ENCODE peak calls at places on chromosomes 2 and 18, in four cellular contexts. One of them, this sample, is unnamed.

GRCh38 chr2:101328474-101329007 is 20.0 kb upstream of the RNF149 start:
- DNase-seq in amygdala: no peak
- DNase-seq in activated T-helper 9 cell treated with anti-CD3 and anti-CD28 coated beads, Interleukin-2, amount 50 U/mL, for 16 hours: no peak
- DNase-seq in kidney: no peak
- DNase-seq in this sample: no peak

GRCh38 chr2:73290049-73290839 is 3.1 kb downstream of the EGR4 start:
- DNase-seq in activated T-helper 9 cell treated with anti-CD3 and anti-CD28 coated beads, Interleukin-2, amount 50 U/mL, for 16 hours: no peak
- DNase-seq in amygdala: no peak
- DNase-seq in kidney: no peak
- DNase-seq in this sample: no peak

GRCh38 chr2:156115338-156115737 is 217.2 kb downstream of the NR4A2 start:
- DNase-seq in activated T-helper 9 cell treated with anti-CD3 and anti-CD28 coated beads, Interleukin-2, amount 50 U/mL, for 16 hours: no peak
- DNase-seq in kidney: no peak
- DNase-seq in amygdala: no peak
- DNase-seq in this sample: no peak

GRCh38 chr2:64454316-64455030 is 511 bp downstream of the LGALSL start:
- DNase-seq in activated T-helper 9 cell treated with anti-CD3 and anti-CD28 coated beads, Interleukin-2, amount 50 U/mL, for 16 hours: peak
- DNase-seq in kidney: peak
- DNase-seq in amygdala: no peak
- DNase-seq in this sample: peak

GRCh38 chr2:11744631-11745394 is 1.6 kb upstream of the LPIN1 start:
- DNase-seq in kidney: peak
- DNase-seq in activated T-helper 9 cell treated with anti-CD3 and anti-CD28 coated beads, Interleukin-2, amount 50 U/mL, for 16 hours: no peak
- DNase-seq in amygdala: no peak
- DNase-seq in this sample: no peak

GRCh38 chr18:5519448-5520362 is 24.1 kb downstream of the EPB41L3 start:
- DNase-seq in amygdala: no peak
- DNase-seq in kidney: no peak
- DNase-seq in activated T-helper 9 cell treated with anti-CD3 and anti-CD28 coated beads, Interleukin-2, amount 50 U/mL, for 16 hours: no peak
- DNase-seq in this sample: no peak

GRCh38 chr18:63111549-63112402 is 207.8 kb downstream of the BCL2 start:
- DNase-seq in activated T-helper 9 cell treated with anti-CD3 and anti-CD28 coated beads, Interleukin-2, amount 50 U/mL, for 16 hours: no peak
- DNase-seq in kidney: no peak
- DNase-seq in amygdala: no peak
- DNase-seq in this sample: no peak

GRCh38 chr2:166539340-166540162 is 45.5 kb upstream of the SCN7A start:
- DNase-seq in amygdala: no peak
- DNase-seq in kidney: no peak
- DNase-seq in activated T-helper 9 cell treated with anti-CD3 and anti-CD28 coated beads, Interleukin-2, amount 50 U/mL, for 16 hours: no peak
- DNase-seq in this sample: no peak

GRCh38 chr2:15561574-15562344 is 625 bp upstream of the NBAS start:
- DNase-seq in activated T-helper 9 cell treated with anti-CD3 and anti-CD28 coated beads, Interleukin-2, amount 50 U/mL, for 16 hours: no peak
- DNase-seq in amygdala: no peak
- DNase-seq in kidney: no peak
- DNase-seq in this sample: no peak

GRCh38 chr2:51158236-51158635 is 126.3 kb upstream of the NRXN1 start:
- DNase-seq in kidney: no peak
- DNase-seq in activated T-helper 9 cell treated with anti-CD3 and anti-CD28 coated beads, Interleukin-2, amount 50 U/mL, for 16 hours: no peak
- DNase-seq in amygdala: no peak
- DNase-seq in this sample: no peak

GRCh38 chr2:134739879-134740301 is 21.1 kb upstream of the TMEM163 start:
- DNase-seq in kidney: no peak
- DNase-seq in activated T-helper 9 cell treated with anti-CD3 and anti-CD28 coated beads, Interleukin-2, amount 50 U/mL, for 16 hours: no peak
- DNase-seq in amygdala: no peak
- DNase-seq in this sample: no peak

GRCh38 chr2:6913415-6914157 is 3.6 kb upstream of the RNF144A start:
- DNase-seq in kidney: no peak
- DNase-seq in amygdala: no peak
- DNase-seq in activated T-helper 9 cell treated with anti-CD3 and anti-CD28 coated beads, Interleukin-2, amount 50 U/mL, for 16 hours: no peak
- DNase-seq in this sample: no peak

GRCh38 chr18:54690198-54690597 is 99.2 kb downstream of the DYNAP start:
- DNase-seq in activated T-helper 9 cell treated with anti-CD3 and anti-CD28 coated beads, Interleukin-2, amount 50 U/mL, for 16 hours: no peak
- DNase-seq in amygdala: no peak
- DNase-seq in kidney: no peak
- DNase-seq in this sample: no peak